ENCODE peak calls at places on chromosomes 4 and X, in five cellular contexts. X, H, T, N and R are unnamed samples.

GRCh38 chr4:119490335-119490734 is 138.3 kb downstream of the PDE5A start:
- DNase-seq in N (peak; percentile 38), X (no peak), H (peak; percentile 2), T (no peak), R (peak; percentile 56)

GRCh38 chr4:52637116-52637515 is 22.0 kb downstream of the USP46 start:
- DNase-seq in X (no peak), T (no peak), N (no peak), H (no peak), R (no peak)

GRCh38 chr4:10006604-10007435 is 14.5 kb downstream of the SLC2A9 start:
- DNase-seq in H (peak; percentile 80), X (no peak), T (no peak), N (peak; percentile 17), R (no peak)

GRCh38 chr4:157045507-157046127 is 30.3 kb upstream of the GLRB start:
- DNase-seq in T (no peak), H (peak; percentile 41), N (peak; percentile 79), X (no peak), R (peak; percentile 74)

GRCh38 chr4:7390906-7391636 is 43.7 kb downstream of the PSAPL1 start:
- DNase-seq in N (no peak), X (no peak), T (no peak), H (no peak), R (no peak)

GRCh38 chr4:52780206-52780605 is 29.0 kb upstream of the ERVMER34-1 start:
- DNase-seq in H (no peak), X (no peak), N (peak; percentile 3), T (no peak), R (no peak)

GRCh38 chrX:133543654-133544053 is 128.4 kb upstream of the GPC4 start:
- DNase-seq in N (no peak), H (no peak), T (no peak), X (no peak), R (no peak)

GRCh38 chr4:60443068-60443467 is 757.1 kb upstream of the ADGRL3 start:
- DNase-seq in T (no peak), H (no peak), N (no peak), X (no peak), R (no peak)

GRCh38 chr4:86657382-86657781 is 63.3 kb downstream of the PTPN13 start:
- DNase-seq in T (no peak), X (no peak), N (no peak), H (no peak), R (no peak)

GRCh38 chrX:41781500-41781899 is 57.5 kb downstream of the GPR82 start:
- DNase-seq in N (peak; percentile 64), H (peak; percentile 47), T (no peak), X (no peak), R (peak; percentile 72)

GRCh38 chrX:13386092-13386491 is 66.2 kb upstream of the ATXN3L start:
- DNase-seq in H (no peak), N (no peak), T (no peak), X (no peak), R (no peak)

GRCh38 chr4:118849867-118850812 is 14.2 kb upstream of the SEC24D start:
- DNase-seq in N (peak; percentile 30), H (peak; percentile 18), X (no peak), T (no peak), R (peak; percentile 24)

GRCh38 chr4:126839066-126839465 is 793.7 kb upstream of the INTU start:
- DNase-seq in H (no peak), T (no peak), N (peak; percentile 9), X (no peak), R (no peak)

GRCh38 chr4:54228064-54228527 is 997 bp upstream of the PDGFRA start:
- DNase-seq in X (no peak), T (no peak), H (peak; percentile 53), N (peak; percentile 80), R (peak; percentile 68)

GRCh38 chr4:151426513-151426912 is 17.5 kb downstream of the FHIP1A start:
- DNase-seq in T (no peak), N (no peak), H (no peak), X (no peak), R (no peak)

GRCh38 chrX:12210921-12211320 is 72.6 kb downstream of the FRMPD4 start:
- DNase-seq in T (no peak), H (peak; percentile 33), X (no peak), N (peak; percentile 70), R (no peak)

GRCh38 chr4:168656055-168656660 is 159.3 kb downstream of the PALLD start:
- DNase-seq in X (no peak), H (no peak), N (peak; percentile 73), T (no peak), R (peak; percentile 46)

GRCh38 chrX:39728025-39728424 is 369.7 kb downstream of the BCOR start:
- DNase-seq in X (no peak), T (no peak), N (no peak), H (no peak), R (no peak)

GRCh38 chr4:71709961-71710360 is 73.9 kb downstream of the GC start:
- DNase-seq in T (no peak), N (peak; percentile 43), X (no peak), H (no peak), R (no peak)

GRCh38 chr4:153040677-153041076 is 104.6 kb downstream of the FHDC1 start:
- DNase-seq in H (no peak), N (no peak), X (no peak), T (no peak), R (no peak)

GRCh38 chr4:45033676-45034410 is 307.5 kb upstream of the GNPDA2 start:
- DNase-seq in X (no peak), T (no peak), H (no peak), N (no peak), R (no peak)

GRCh38 chr4:45638641-45639040 is 485.2 kb downstream of the GABRG1 start:
- DNase-seq in T (no peak), N (no peak), H (no peak), X (no peak), R (no peak)